ENCODE peak calls at places on chromosomes 13 and 19, in six cellular contexts. G, C, T, X, N and H are unnamed samples. For H3K4me1, the result is how much of the 10 kb centered on the place peaks cover.

GRCh38 chr13:110334256-110334655 is 27.2 kb downstream of the COL4A2 start:
- DNase-seq in G (no peak), C (no peak), T (no peak), X (no peak), N (no peak), H (no peak)

GRCh38 chr19:44875666-44876418 is 15.2 kb upstream of the TOMM40 start:
- DNase-seq in G (no peak), C (no peak), T (no peak), X (no peak), N (no peak), H (no peak)

GRCh38 chr19:11692127-11692790 is 46.5 kb downstream of the ZNF823 start:
- DNase-seq in G (no peak), C (no peak), T (no peak), X (no peak), N (no peak), H (no peak)

GRCh38 chr13:32039056-32039455 is 7.5 kb downstream of the FRY start:
- DNase-seq in G (no peak), C (no peak), T (no peak), X (no peak), N (no peak), H (no peak)

GRCh38 chr13:21703846-21704245 is 33.0 kb downstream of the FGF9 start:
- DNase-seq in G (no peak), C (no peak), T (no peak), X (no peak), N (no peak), H (no peak)

GRCh38 chr19:3784607-3785463 is 1.3 kb downstream of the MATK start:
- DNase-seq in G (no peak), C (peak), T (no peak), X (no peak), N (no peak), H (peak)

GRCh38 chr19:55695511-55696290 is 20.7 kb downstream of the EPN1 start:
- DNase-seq in G (no peak), C (peak), T (no peak), X (no peak), N (peak), H (no peak)

GRCh38 chr19:29845576-29846176 is 33.9 kb downstream of the CCNE1 start:
- DNase-seq in G (no peak), C (no peak), T (no peak), X (no peak), N (no peak), H (no peak)

GRCh38 chr19:37973666-37974065 is 66.7 kb downstream of the SIPA1L3 start:
- DNase-seq in G (no peak), C (no peak), T (no peak), X (no peak), N (no peak), H (no peak)

GRCh38 chr13:112576768-112577167 is 11.2 kb downstream of the TUBGCP3 start:
- DNase-seq in G (no peak), C (no peak), T (no peak), X (no peak), N (no peak), H (no peak)

GRCh38 chr19:1041835-1042685 is 2.2 kb downstream of the ABCA7 start:
- DNase-seq in G (no peak), C (peak), T (no peak), X (no peak), N (no peak), H (peak)

GRCh38 chr13:103066991-103067390 is 774 bp upstream of the SLC10A2 start:
- DNase-seq in G (no peak), C (no peak), T (no peak), X (no peak), N (no peak), H (no peak)

GRCh38 chr13:102873653-102874052 is 27.8 kb downstream of the ERCC5 start:
- DNase-seq in G (no peak), C (no peak), T (no peak), X (peak), N (no peak), H (no peak)

GRCh38 chr19:13103961-13104847 is 1.5 kb upstream of the LYL1 start:
- DNase-seq in G (no peak), C (peak), T (peak), X (peak), N (peak), H (no peak)

GRCh38 chr13:75256922-75257321 is 225.0 kb downstream of the TBC1D4 start:
- DNase-seq in G (peak), C (no peak), T (no peak), X (no peak), N (no peak), H (no peak)

GRCh38 chr19:47013041-47013517 is 6.6 kb upstream of the NPAS1 start:
- DNase-seq in G (no peak), C (peak), T (peak), X (peak), N (peak), H (no peak)

GRCh38 chr13:75101997-75102720 is 379.8 kb downstream of the TBC1D4 start:
- DNase-seq in G (no peak), C (no peak), T (no peak), X (peak), N (no peak), H (no peak)

GRCh38 chr19:47124937-47125668 is 5.5 kb upstream of the SAE1 start:
- DNase-seq in G (no peak), C (no peak), T (no peak), X (peak), N (no peak), H (no peak)

GRCh38 chr19:56126983-56127780 is 6.1 kb upstream of the ZNF787 start:
- DNase-seq in G (no peak), C (peak), T (no peak), X (no peak), N (no peak), H (no peak)

GRCh38 chr19:18612772-18613588 is at the start of gene TMEM59L:
- DNase-seq in G (no peak), C (peak), T (no peak), X (no peak), N (no peak), H (no peak)

GRCh38 chr19:16367269-16367683 is 42.6 kb downstream of the KLF2 start:
- DNase-seq in G (no peak), C (peak), T (no peak), X (no peak), N (peak), H (no peak)

GRCh38 chr13:70339738-70340137 is 231.5 kb upstream of the KLHL1 start:
- DNase-seq in G (no peak), C (no peak), T (no peak), X (peak), N (no peak), H (no peak)

GRCh38 chr13:102555914-102556553 is 40.8 kb upstream of the TPP2 start:
- DNase-seq in G (peak), C (no peak), T (no peak), X (peak), N (no peak), H (no peak)

DNA sequence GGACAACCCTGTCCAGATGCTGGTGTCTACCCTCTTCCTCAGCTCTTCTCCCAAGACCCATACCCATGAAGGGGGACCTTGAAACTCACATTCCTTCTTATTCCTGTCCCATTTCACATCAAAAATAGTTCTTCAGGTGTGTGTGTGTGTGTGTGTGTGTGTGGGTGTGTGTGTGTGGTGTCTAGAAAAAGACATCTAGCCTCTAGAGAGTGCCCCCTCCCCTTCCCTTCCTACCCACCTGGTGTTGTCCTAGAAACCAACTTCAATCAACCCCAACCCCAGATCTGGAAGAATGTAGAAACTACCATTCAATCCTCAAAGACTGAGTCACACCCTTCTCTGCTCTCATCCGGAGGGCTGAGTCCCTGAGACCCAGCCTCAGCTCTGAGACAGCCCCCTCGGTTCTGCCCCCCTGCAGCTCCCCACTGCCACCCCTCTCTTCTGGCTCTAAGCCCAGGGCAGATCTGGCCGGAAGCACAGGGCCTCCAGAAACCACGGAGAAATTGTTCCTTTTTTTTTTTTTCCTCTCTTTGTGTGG is 3.5 kb downstream of the KCNN4 start:
- DNase-seq in G (no peak), C (no peak), T (no peak), X (no peak), N (no peak), H (no peak)
- H3K4me1 ChIP-seq in G (under half), C (half or more), T (under half), X (under half), N (under half), H (under half)

DNA sequence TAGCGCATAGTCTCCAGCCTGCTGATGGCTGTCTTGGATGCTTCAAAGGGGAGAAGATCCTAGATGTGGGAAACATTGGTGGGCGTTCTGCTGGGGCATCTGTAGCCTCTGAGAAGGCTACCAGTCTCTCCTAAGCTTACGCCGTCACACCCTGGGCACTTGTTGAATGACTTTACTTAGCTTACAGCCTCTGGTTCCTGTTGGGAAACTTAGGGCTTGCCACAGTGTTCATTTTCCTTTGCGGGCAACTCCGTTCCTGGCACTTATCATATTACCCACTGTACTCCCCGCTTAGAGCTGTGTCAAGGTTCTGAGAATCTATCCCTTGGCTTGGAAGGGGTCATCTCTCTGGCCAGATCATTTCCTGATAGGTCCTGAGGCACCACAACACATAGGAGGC is 20.7 kb upstream of the ALOX5AP start:
- DNase-seq in G (no peak), C (no peak), T (no peak), X (no peak), N (no peak), H (no peak)
- TF ChIP-seq CTCF in G (no peak), C (no peak), T (no peak), X (no peak), N (no peak), H (no peak)

DNA sequence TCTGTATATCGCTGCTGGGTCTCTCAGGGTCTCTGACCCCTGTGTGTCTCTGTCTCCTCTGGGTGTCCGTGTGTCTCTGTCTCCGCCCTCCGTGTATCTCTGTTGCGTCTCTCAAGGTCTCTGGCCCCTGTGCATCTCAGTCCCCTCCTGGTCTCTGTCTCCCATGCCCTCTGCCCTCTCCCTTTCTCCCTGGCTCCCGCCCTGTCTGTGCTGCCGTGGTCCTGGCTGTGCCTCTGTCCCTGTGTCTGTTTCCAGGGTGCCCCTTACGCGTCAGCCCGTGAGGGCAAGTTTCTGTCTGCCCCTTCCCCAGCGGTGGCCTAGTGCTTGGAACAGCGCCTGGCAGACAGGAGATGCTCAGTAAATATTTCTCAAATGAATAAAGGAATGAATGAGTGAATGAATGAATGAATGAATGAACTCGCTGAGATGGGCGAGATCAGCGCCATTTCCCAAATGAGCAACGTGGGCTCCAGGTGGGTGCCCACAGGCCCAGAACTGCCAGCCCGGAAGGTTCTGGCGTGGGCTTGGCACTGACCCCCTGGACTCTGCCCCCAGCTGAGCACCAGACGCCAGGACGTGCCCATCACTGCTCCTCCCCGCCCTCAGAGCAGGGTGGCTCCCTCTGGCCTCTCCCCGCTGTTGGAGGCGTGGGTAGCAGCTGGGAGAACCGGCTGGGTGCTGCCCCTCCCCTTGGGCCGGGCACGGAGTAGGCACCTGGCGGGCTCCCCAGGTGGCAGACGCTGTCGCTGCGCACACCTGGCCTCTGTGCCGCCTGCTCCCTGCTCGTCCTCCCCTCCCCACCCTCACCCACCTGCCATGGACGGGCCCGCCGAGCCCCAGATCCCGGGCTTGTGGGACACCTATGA is at the start of gene SULT2B1:
- DNase-seq in G (no peak), C (peak), T (no peak), X (no peak), N (peak), H (no peak)
- H3K4me1 ChIP-seq in G (under half), C (under half), T (under half), X (under half), N (under half), H (under half)

GRCh38 chr19:32138416-32138815 is 207.0 kb upstream of the ZNF507 start:
- DNase-seq in G (no peak), C (no peak), T (no peak), X (no peak), N (no peak), H (no peak)
- TF ChIP-seq CTCF in G (no peak), C (no peak), T (no peak), X (no peak), N (no peak), H (no peak)

GRCh38 chr19:14114854-14115253 is 2.7 kb downstream of the PRKACA start:
- DNase-seq in G (no peak), C (peak), T (peak), X (no peak), N (peak), H (no peak)

GRCh38 chr19:14116525-14116917 is 1.0 kb downstream of the PRKACA start:
- DNase-seq in G (no peak), C (no peak), T (no peak), X (no peak), N (no peak), H (no peak)

GRCh38 chr19:14114439-14114838 is 3.1 kb downstream of the PRKACA start:
- DNase-seq in G (no peak), C (no peak), T (no peak), X (no peak), N (no peak), H (no peak)

GRCh38 chr19:14116918-14117578 is 514 bp downstream of the PRKACA start:
- DNase-seq in G (no peak), C (peak), T (peak), X (no peak), N (peak), H (no peak)

DNA sequence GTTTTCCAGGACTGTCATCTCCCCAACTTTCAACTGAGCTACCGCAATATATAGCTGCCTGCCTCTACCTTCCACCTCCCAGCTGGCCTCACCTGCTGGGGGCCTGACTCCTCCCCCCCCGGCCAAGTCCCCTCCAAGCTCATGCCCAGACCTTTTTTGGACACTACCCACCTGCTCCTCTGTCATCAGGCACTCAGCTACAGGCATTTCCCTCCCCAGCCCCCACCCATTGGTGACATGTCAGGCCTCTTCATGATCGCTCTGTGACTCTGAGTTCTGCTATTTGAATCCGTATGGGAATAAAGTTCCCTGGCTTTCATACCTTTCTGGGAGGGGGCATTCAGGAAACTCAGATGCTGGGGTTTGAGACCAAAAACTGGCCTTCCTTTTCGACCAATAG is 1.8 kb downstream of the PRKACA start:
- DNase-seq in G (no peak), C (no peak), T (no peak), X (no peak), N (no peak), H (no peak)
- H3K4me1 ChIP-seq in G (under half), C (half or more), T (half or more), X (under half), N (half or more), H (under half)